ENCODE peak calls at places on chromosomes 6 and 20, in ten cellular contexts. L, G, Q, C, J, R, X, O, U and N are unnamed samples.

GRCh38 chr6:132952468-132952867 is 138.1 kb downstream of the RPS12 start:
- DNase-seq in L (no peak), G (no peak), Q (no peak), C (no peak), J (no peak), R (no peak), X (no peak), O (no peak), U (no peak), N (no peak)

GRCh38 chr6:39357998-39358686 is 35.6 kb upstream of the KCNK16 start:
- DNase-seq in L (no peak), G (no peak), Q (peak), C (no peak), J (peak), R (peak), X (peak), O (no peak), U (peak), N (no peak)

GRCh38 chr6:149056777-149057463 is 260.6 kb upstream of the TAB2 start:
- DNase-seq in L (no peak), G (no peak), Q (no peak), C (no peak), J (no peak), R (no peak), X (no peak), O (no peak), U (no peak), N (no peak)

GRCh38 chr6:43944908-43945777 is 175.1 kb downstream of the VEGFA start:
- DNase-seq in L (no peak), G (no peak), Q (no peak), C (no peak), J (no peak), R (no peak), X (no peak), O (no peak), U (no peak), N (no peak)

GRCh38 chr6:70531133-70531532 is 35.6 kb upstream of the SDHAF4 start:
- DNase-seq in L (no peak), G (no peak), Q (no peak), C (no peak), J (no peak), R (no peak), X (no peak), O (no peak), U (no peak), N (no peak)

GRCh38 chr6:142802124-142802523 is 142.9 kb downstream of the HIVEP2 start:
- DNase-seq in L (no peak), G (no peak), Q (no peak), C (no peak), J (peak), R (peak), X (no peak), O (no peak), U (peak), N (no peak)

GRCh38 chr20:17036546-17036945 is 190.3 kb upstream of the PCSK2 start:
- DNase-seq in L (no peak), G (no peak), Q (no peak), C (no peak), J (no peak), R (no peak), X (no peak), O (no peak), U (no peak), N (no peak)

GRCh38 chr20:4082406-4083102 is 67.2 kb upstream of the RNF24 start:
- DNase-seq in L (peak), G (no peak), Q (no peak), C (peak), J (no peak), R (peak), X (no peak), O (no peak), U (peak), N (peak)

GRCh38 chr20:23145281-23145700 is 59.2 kb upstream of the CD93 start:
- DNase-seq in L (no peak), G (no peak), Q (no peak), C (no peak), J (no peak), R (peak), X (no peak), O (no peak), U (peak), N (no peak)

GRCh38 chr6:26216886-26217713 is 129.9 kb downstream of the HFE start:
- DNase-seq in L (peak), G (peak), Q (peak), C (peak), J (peak), R (peak), X (peak), O (no peak), U (peak), N (peak)

DNA sequence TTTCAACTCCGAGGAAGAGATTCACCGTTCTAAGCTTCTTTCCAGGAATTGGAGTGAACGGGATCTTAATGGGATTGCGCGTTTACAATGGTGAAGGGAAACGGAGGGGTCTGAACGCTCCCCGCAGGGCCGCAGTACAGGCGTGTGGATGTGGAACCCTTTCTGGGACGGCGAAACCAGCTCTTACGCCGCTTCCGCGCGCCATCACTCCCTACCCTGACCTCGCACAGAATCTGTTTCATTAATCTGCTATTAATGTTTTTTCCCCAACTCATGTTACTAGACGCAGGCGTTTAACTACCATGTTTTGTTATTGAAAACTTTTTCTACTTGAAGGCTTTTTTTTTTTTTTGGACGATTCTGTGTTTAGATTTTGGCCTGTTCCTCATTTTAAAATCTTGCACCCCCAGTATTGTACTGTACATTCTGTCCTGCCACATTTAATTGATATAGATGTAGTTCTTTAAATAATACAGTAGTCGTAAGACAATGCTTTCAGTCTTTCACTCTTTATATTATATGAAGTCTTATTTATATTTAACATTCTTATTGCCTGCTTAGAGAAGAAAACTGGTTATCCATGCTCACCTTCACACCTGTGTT is 691 bp upstream of the SUPT3H start:
- DNase-seq in L (peak), G (no peak), Q (no peak), C (peak), J (no peak), R (peak), X (no peak), O (no peak), U (no peak), N (peak)
- TF ChIP-seq CTCF in L (peak), G (no peak), Q (no peak), C (no peak), J (no peak), R (no peak), X (no peak), O (no peak), U (no peak), N (no peak)

DNA sequence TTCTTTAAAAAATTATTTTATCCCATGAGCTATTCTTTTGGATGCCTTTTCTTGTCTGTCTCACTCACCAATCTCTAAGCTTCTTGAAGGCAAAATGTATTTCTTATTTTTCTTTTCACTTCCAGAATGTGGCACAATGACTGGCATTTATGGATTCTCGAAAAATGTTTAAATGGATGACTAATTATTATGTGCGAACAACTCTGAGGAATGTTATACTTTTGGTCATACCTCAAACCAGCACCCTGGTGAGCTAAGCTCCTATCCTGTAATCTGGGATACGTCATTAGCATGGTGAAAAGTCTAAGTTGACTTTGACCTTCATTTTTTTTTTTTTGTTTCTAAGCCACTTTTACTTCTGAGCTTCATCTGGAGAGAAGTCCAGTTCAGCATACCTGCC is 214.0 kb upstream of the CEP162 start:
- DNase-seq in L (no peak), G (no peak), Q (no peak), C (no peak), J (no peak), R (no peak), X (no peak), O (no peak), U (no peak), N (no peak)
- TF ChIP-seq CTCF in L (no peak), G (no peak), Q (no peak), C (no peak), J (no peak), R (no peak), X (no peak), O (no peak), U (no peak), N (no peak)

GRCh38 chr6:111076024-111076680 is 11.2 kb upstream of the SLC16A10 start:
- DNase-seq in L (no peak), G (no peak), Q (no peak), C (no peak), J (peak), R (no peak), X (no peak), O (no peak), U (no peak), N (no peak)

GRCh38 chr6:111069722-111070406 is 17.4 kb upstream of the SLC16A10 start:
- DNase-seq in L (no peak), G (no peak), Q (no peak), C (no peak), J (no peak), R (no peak), X (no peak), O (no peak), U (no peak), N (no peak)

GRCh38 chr6:111072801-111073360 is 14.4 kb upstream of the SLC16A10 start:
- DNase-seq in L (no peak), G (no peak), Q (no peak), C (no peak), J (no peak), R (no peak), X (no peak), O (no peak), U (no peak), N (no peak)

GRCh38 chr6:111068116-111068897 is 19.0 kb upstream of the SLC16A10 start:
- DNase-seq in L (no peak), G (no peak), Q (no peak), C (no peak), J (no peak), R (no peak), X (no peak), O (no peak), U (no peak), N (no peak)

DNA sequence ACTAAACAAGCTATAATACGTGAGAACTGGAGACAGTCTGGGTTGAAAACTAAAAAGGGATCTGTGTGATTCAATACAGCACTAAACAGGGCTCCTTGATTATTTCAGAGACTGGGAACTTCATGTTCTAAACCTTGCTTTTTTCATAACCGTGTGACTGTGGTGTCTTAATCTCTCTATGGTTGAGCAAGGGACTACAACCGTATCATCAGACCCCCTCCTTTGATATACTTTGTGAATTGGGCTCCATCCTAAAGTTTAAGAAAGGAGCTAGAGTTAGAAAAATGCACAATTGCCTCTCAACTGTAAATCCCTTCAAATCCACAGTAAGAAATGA is 16.9 kb upstream of the SLC16A10 start:
- DNase-seq in L (no peak), G (no peak), Q (no peak), C (no peak), J (no peak), R (no peak), X (no peak), O (no peak), U (no peak), N (no peak)
- TF ChIP-seq CTCF in L (no peak), G (no peak), Q (no peak), C (no peak), J (no peak), R (no peak), X (no peak), O (no peak), U (no peak), N (no peak)

DNA sequence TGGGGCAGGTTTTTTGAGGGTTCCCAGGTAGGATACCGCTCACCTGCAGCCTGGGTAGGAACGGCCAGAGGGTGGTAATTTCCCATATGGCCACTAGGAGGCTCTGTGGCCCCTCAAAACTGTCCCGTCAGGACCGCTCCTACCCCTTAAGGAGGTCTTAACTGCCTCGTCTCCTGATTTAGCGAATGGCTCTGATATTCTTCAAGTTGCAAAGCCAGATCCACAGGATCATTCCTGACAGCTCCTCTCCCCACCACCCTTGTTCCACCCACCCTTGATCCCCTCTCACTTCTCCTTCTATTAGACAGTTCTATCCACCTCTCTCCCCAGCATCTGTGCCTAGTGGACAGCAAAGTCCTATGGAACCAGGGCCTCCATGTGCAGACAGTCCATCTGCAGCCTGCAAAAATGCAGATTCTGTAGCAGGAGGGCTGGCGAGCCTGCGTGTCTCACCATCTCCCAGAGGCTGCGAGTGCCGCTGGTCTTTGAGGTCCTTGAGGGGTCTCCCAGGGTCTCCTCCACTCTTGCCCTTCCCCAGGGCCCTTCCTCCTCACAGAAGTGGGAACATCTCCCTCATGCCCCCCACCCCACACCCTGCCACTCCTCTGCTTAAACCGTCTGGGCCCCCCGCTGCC is 34.3 kb upstream of the ZBP1 start:
- DNase-seq in L (peak), G (no peak), Q (peak), C (peak), J (peak), R (peak), X (peak), O (peak), U (peak), N (peak)
- TF ChIP-seq CTCF in L (peak), G (peak), Q (peak), C (peak), J (peak), R (peak), X (peak), O (no peak), U (peak), N (peak)

DNA sequence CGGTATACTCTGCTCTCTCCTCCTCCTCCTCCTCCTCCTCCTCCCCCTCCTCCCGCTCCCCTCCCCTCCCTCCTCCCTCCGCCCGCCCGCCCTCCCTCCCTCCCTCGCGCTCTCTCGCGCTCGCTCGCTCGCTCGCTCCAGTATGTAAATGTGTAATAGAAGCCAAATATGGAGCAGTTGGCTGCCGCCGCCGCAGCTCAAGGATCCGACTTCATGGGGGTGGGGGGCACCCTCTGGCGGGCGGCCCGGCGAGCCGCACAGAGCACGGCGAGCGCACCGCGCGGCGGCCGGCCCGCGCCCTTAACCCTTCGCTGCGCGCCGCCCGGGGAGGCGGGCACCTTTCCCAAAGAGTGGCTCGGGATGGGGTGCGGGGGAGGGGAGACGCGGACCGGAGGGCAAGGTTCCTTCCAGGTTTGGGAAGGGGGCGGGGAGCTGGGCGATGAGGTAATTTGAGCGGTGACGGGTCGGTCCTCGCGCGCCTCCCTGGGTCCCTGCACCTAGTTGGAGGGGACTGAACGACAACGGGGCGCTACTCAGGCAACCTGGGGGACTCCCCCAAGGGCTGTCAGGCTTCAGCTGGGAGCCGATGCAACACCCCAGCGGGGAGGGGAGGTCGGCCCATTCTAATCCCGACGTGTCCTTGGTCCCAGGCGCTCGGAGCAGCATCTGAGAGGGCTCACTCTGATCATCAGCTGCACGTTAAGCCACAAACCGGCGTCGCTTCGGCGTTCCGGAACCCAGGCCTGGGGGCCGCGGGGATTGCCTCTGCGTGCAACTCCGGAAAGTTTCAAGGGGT is 407 bp upstream of the ATXN1 start:
- DNase-seq in L (peak), G (peak), Q (peak), C (peak), J (peak), R (peak), X (peak), O (peak), U (peak), N (peak)
- TF ChIP-seq CTCF in L (peak), G (peak), Q (no peak), C (no peak), J (no peak), R (peak), X (peak), O (no peak), U (peak), N (peak)

GRCh38 chr20:32439132-32439829 is 81.2 kb downstream of the ASXL1 start:
- DNase-seq in L (no peak), G (no peak), Q (peak), C (no peak), J (no peak), R (peak), X (no peak), O (no peak), U (peak), N (no peak)
- TF ChIP-seq CTCF in L (no peak), G (no peak), Q (no peak), C (no peak), J (peak), R (peak), X (no peak), O (no peak), U (peak), N (no peak)

DNA sequence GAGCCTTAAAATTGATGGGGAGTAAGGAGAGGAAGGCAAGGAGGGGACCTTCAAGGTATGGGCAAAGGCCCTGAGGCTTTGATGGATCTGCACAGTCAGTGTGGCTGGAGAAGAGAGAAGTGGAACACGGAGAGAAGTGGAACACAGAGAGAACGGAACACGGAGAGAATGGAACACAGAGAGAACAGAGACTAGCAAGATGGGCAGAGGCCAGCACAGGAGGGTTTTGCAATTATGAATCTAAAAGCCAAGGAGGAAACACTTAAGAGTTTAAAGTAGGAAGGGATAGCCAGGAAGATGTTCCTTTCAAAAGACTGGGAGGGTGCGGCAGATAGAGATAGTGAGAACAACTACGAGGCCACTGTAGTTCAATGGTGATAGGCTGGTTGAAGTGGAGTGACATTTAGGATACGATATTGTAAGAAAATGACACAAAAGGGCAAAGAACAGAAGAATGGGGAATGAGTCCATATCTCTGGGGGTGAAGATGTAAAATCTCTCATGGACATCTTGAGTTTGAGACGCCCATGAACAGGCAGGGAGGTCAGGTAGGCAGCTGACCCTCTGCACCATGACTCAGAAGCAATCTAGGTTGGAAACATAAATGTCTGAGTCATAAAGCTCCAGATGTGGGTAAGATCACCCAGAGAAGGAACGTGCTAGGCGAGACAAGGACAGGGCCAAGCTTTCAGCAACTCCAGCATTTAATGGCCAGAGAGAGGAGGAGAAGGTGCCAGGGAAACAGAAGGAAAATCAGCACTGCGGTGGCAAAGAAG is 25.4 kb downstream of the ZMYND8 start:
- DNase-seq in L (no peak), G (no peak), Q (no peak), C (no peak), J (no peak), R (peak), X (no peak), O (no peak), U (peak), N (no peak)
- TF ChIP-seq CTCF in L (no peak), G (no peak), Q (no peak), C (no peak), J (no peak), R (no peak), X (no peak), O (no peak), U (no peak), N (no peak)